ENCODE peak calls at places on chromosomes 4 and X, in four cellular contexts. P is tibial nerve, B is IMR-90, S is Calu3. Z is an unnamed sample.

GRCh38 chr4:113744667-113745241 is 16.8 kb downstream of the CAMK2D start:
- DNase-seq in S (no peak), B (no peak), P (no peak), Z (no peak)

GRCh38 chrX:50635811-50636365 is 165.3 kb upstream of the DGKK start:
- DNase-seq in B (no peak), S (no peak), P (no peak), Z (no peak)

GRCh38 chrX:9610774-9611392 is 146.0 kb downstream of the TBL1X start:
- DNase-seq in P (no peak), S (no peak), B (peak; percentile 40), Z (no peak)

GRCh38 chrX:71103110-71103983 is 3.2 kb downstream of the CXorf65 start:
- DNase-seq in S (peak; percentile 8), P (no peak), B (no peak), Z (no peak)

GRCh38 chr4:145879598-145879997 is 59.0 kb downstream of the ZNF827 start:
- DNase-seq in B (peak; percentile 20), P (no peak), S (no peak), Z (no peak)

GRCh38 chr4:136400829-136401228 is 1131.5 kb downstream of the PCDH18 start:
- DNase-seq in P (no peak), S (no peak), B (no peak), Z (no peak)

GRCh38 chr4:155687380-155687982 is 20.8 kb downstream of the GUCY1A1 start:
- DNase-seq in S (no peak), B (no peak), P (no peak), Z (no peak)

GRCh38 chr4:25112349-25113008 is 47.8 kb downstream of the SEPSECS start:
- DNase-seq in P (no peak), B (no peak), S (no peak), Z (no peak)

GRCh38 chr4:128768373-128768996 is 41.0 kb upstream of the JADE1 start:
- DNase-seq in P (no peak), S (no peak), B (peak; percentile 51), Z (no peak)

GRCh38 chr4:15042529-15043167 is 40.4 kb downstream of the CPEB2 start:
- DNase-seq in P (no peak), B (no peak), S (no peak), Z (no peak)

DNA sequence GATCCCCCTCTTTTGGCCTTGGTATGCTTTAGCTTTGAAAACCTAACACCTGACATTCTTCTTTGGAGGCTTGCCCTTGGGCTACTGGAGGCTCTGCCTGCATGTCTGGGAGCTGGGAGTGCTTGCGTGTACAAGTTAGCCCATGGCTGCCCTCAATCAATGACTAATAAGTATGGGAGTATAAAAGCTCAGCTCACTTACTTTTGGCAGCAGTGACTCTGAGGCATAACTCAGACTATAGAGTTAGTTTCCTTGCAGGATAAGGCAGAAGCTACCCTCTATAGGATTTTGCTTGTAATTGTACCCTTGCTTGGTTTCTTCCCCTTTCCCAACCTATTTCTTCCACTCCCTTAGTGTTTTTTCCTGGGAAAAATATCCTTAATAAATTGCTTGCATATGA is 247.9 kb downstream of the PPP1R2C start:
- DNase-seq in P (no peak), S (peak; percentile 5), B (peak; percentile 28), Z (peak; percentile 19)
- TF ChIP-seq CTCF in P (no peak), S (no peak), B (no peak), Z (peak; percentile 21)

DNA sequence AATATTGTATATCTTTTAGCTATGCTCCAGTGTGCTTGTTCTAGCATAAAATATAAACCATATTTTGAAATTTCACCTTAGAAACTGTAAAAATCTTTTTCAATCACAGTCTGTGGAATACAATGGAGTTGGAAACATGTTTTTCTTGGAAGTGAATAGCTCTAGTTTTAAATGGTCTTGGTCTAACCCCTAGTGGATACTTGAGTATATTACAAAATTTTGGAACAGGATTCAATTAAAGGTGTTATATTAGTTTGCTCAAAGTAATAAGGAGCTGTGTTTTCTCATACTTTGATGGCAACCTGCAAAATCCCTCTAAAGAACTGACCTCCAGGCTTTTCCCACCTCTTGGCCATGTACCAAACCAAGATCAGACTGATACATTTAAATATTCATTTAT is 48.2 kb downstream of the STK26 start:
- DNase-seq in P (no peak), B (no peak), S (no peak), Z (no peak)
- TF ChIP-seq CTCF in P (no peak), B (peak; percentile 13), S (no peak), Z (peak; percentile 26)

GRCh38 chrX:17944833-17945497 is 83.9 kb upstream of the RAI2 start:
- DNase-seq in P (peak; percentile 29), B (no peak), S (peak; percentile 11), Z (no peak)
- TF ChIP-seq CTCF in P (no peak), B (peak; percentile 37), S (peak; percentile 46), Z (peak; percentile 40)

DNA sequence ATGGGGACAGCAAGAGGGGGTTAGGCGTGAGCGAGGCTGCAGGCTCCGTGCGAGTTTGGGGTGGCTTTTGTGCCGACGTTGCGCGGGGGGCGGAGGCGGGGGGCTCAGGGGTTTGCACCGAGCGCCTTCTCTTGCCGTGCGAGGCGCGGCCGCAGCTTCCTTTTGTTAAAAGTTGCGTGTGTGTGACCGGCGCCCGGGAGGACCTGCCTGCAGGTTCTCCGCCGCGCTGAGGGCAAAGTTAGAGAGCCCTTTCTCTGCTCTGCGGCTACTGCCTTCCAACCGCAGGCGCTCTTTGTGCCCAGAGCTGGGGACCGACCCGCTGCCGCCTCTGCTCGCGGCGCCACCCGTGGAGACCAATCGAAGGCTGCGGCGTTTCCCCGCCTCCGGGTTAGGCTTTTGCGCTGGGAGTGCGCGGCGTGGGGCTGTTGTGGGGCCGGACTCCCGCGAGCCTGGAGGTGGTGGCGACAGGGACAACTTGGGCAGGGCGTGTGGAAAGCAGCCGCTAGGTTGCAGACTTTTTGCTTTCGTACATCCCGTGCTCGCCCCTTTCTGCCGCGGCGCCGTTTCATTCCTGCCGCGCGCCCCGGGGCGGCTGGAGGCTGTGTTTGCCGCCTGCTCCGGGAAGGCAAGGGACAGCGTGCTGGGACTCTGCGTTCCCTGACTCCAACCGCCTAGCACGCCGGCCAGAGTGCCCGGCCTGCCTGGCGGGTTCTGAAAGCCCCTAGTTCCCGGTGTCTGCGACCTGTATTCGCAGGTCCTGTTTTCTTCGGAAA is 750 bp downstream of the KIT start:
- DNase-seq in B (peak; percentile 36), P (peak; percentile 10), S (peak; percentile 54), Z (no peak)
- TF ChIP-seq CTCF in B (peak; percentile 15), P (peak; percentile 17), S (no peak), Z (peak; percentile 22)

GRCh38 chr4:142875117-142875516 is 29.0 kb upstream of the INPP4B start:
- DNase-seq in B (no peak), P (no peak), S (no peak), Z (no peak)
- TF ChIP-seq CTCF in B (no peak), P (no peak), S (no peak), Z (no peak)

DNA sequence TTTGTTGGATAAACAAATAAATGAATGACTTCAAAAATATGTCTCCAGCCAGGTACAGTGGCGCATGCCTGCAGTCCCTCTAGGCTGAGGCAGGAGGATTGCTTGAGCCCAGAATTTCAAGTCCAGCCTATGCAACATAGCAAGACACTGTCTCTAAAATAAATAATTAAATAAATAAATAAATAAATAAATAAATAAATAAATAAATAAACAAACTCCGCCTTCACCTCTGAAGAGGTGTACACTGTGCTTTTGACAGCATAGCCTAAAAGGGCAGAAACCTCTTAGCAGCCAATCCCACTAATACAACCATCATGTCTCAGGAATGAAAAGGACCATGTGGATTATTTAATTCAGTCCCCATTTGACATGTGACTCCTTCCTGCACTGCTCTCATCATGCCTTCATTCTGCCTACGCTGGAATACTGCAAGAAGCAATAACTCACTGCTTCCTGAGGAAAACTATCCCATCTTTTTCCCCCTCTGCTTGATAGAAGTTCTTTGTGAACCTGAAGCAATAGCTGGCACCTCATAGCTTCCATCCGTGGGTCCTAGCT is 335.0 kb downstream of the FBXW7 start:
- DNase-seq in B (no peak), S (no peak), P (no peak), Z (no peak)
- TF ChIP-seq CTCF in B (no peak), S (no peak), P (no peak), Z (no peak)

DNA sequence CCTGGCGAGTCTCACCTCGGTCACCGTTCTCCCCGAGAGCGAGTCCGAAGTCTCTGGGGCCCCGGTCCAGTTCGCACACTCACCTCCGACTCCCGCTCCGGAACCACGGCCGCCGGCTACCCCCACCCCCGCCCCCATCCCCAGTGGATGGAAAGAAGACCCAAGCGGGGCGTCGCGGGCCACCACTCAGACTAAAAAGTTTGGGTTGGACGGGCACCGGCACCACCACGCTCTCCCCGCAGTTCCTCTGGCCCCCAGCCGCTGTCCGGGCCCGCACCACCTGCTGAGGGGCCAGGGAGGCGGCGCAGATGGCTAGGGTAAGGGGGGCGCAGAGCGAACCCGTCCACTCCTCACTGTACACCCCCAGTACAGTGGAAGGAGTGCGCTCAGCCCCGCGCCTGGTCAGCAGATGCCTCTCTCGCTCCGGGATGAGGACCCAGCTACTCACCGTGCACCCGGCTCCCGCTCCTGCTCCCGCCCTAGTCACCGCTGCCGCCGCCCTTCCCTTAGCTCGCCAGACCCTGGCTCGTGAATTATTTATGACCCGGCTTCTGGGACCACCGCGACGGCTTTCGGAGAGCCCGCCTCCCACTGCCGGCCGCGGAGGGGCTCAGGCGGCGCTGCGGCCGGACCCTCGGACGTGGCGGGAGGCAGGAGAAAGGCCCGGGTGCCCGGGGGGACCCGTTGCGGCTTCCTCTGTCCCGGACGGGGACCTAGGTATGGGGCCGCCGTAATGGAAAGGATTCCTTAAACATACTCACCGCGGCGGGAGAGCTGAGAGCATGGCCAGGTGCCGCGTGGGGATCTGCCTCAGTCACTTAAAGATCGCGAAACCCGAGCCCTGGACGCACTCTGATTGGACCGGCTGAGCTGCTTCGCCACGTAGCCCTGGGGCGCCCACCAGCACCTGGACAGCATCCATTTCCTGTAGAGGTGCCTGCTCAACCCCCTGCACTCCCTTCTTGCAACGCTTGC is at the start of gene PROM1:
- DNase-seq in B (no peak), P (no peak), S (peak; percentile 54), Z (no peak)
- TF ChIP-seq CTCF in B (no peak), P (no peak), S (no peak), Z (no peak)

DNA sequence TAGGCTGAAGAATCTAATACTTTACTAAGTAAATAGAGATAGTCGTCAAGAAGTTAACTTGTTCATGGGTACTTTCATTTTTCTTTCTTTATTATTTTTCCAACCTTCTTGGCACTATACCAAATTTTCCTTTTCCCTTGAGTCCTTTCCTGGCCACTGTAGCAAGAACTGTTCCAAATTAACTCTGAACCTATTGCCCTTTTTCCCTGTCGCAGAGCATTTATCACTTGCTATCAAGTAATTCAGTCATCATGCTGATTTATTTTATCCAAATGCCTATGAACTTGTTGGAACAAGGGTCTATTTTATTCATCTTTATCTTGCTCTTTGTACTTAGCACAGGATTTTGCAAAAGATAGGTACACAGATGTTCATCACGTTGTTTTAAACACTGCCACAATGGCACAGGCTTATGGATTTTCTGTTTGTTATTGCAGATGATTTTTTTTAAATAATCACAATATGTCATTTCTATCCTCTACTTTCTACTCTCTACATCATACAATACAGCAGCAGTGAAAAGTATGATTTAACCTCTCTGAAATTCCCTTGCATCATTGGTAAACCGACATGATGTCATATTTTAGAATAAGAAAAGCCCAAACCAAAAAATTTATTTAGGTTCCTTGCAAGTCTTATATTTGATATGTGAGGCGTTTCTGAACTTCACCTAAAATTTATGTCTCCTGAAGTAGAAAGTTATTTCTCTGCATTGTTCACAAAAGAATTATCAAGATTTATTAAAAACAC is 2352.3 kb downstream of the PCDH7 start:
- DNase-seq in B (no peak), S (no peak), P (no peak), Z (no peak)
- TF ChIP-seq CTCF in B (no peak), S (no peak), P (no peak), Z (no peak)